ENCODE peak calls at places on chromosomes 11 and 22, in eight cellular contexts. I is NCI-H2171 treated with DMSO at 0.1 percent for 48 hours; U is NCI-H510A; S is NCI-H446; N is non-pigmented ciliary epithelial cell; E is stimulated activated CD4-positive, alpha-beta T cell treated with anti-CD3 and anti-CD28 coated beads, Interleukin-1b, Interleukin-23, amount 100 ng/mL, for 24 hours; J is MCF 10A; O is lung microvascular endothelial cell. W is an unnamed sample.

GRCh38 chr11:85823816-85824215 is 12.9 kb upstream of the SYTL2 start:
- DNase-seq in I (no peak), U (no peak), S (no peak), N (no peak), E (peak; percentile 21), J (no peak), O (no peak), W (no peak)

GRCh38 chr11:128625766-128626165 is 38.4 kb upstream of the ETS1 start:
- DNase-seq in I (no peak), U (no peak), S (no peak), N (no peak), E (no peak), J (no peak), O (no peak), W (no peak)

GRCh38 chr11:8531312-8531711 is 62.7 kb downstream of the STK33 start:
- DNase-seq in I (peak; percentile 97), U (peak; percentile 44), S (peak; percentile 81), N (no peak), E (no peak), J (peak; percentile 4), O (no peak), W (peak; percentile 96)

GRCh38 chr22:39300198-39300830 is 19.1 kb downstream of the RPL3 start:
- DNase-seq in I (no peak), U (no peak), S (no peak), N (no peak), E (no peak), J (no peak), O (no peak), W (no peak)

GRCh38 chr11:119093951-119094815 is 7.5 kb downstream of the DPAGT1 start:
- DNase-seq in I (no peak), U (no peak), S (no peak), N (no peak), E (no peak), J (no peak), O (peak; percentile 45), W (no peak)

GRCh38 chr22:30802202-30803166 is 107.8 kb downstream of the OSBP2 start:
- DNase-seq in I (peak; percentile 60), U (peak; percentile 65), S (peak; percentile 78), N (peak; percentile 24), E (peak; percentile 68), J (peak; percentile 91), O (peak; percentile 94), W (no peak)

GRCh38 chr11:105763594-105763993 is 153.7 kb downstream of the GRIA4 start:
- DNase-seq in I (no peak), U (no peak), S (peak; percentile 40), N (no peak), E (no peak), J (no peak), O (no peak), W (no peak)

GRCh38 chr11:84019576-84020194 is 733.5 kb upstream of the CCDC90B start:
- DNase-seq in I (no peak), U (no peak), S (no peak), N (peak; percentile 56), E (no peak), J (peak; percentile 26), O (no peak), W (no peak)

GRCh38 chr22:50267591-50268390 is 2.4 kb downstream of the MAPK11 start:
- DNase-seq in I (no peak), U (no peak), S (no peak), N (no peak), E (peak; percentile 58), J (peak; percentile 53), O (peak; percentile 72), W (no peak)

GRCh38 chr11:14894657-14895598 is 2.9 kb upstream of the CYP2R1 start:
- DNase-seq in I (no peak), U (no peak), S (no peak), N (no peak), E (no peak), J (peak; percentile 74), O (peak; percentile 27), W (no peak)

GRCh38 chr11:68989936-68990606 is 9.3 kb upstream of the MRGPRD start:
- DNase-seq in I (no peak), U (no peak), S (no peak), N (no peak), E (no peak), J (no peak), O (no peak), W (no peak)

GRCh38 chr11:125063429-125064043 is 431 bp downstream of the SLC37A2 start:
- DNase-seq in I (no peak), U (no peak), S (no peak), N (no peak), E (no peak), J (no peak), O (no peak), W (no peak)

GRCh38 chr22:48931452-48931851 is 896.2 kb downstream of the BRD1 start:
- DNase-seq in I (peak; percentile 98), U (no peak), S (no peak), N (no peak), E (no peak), J (no peak), O (no peak), W (peak; percentile 54)

GRCh38 chr11:95697614-95698408 is 91.8 kb downstream of the FAM76B start:
- DNase-seq in I (no peak), U (no peak), S (peak; percentile 42), N (no peak), E (no peak), J (no peak), O (no peak), W (no peak)

GRCh38 chr11:118691926-118692830 is 12.7 kb upstream of the TREH start:
- DNase-seq in I (peak; percentile 37), U (no peak), S (no peak), N (peak; percentile 20), E (peak; percentile 42), J (peak; percentile 95), O (peak; percentile 17), W (no peak)

GRCh38 chr22:50544078-50544745 is 1.5 kb upstream of the KLHDC7B start:
- DNase-seq in I (peak; percentile 62), U (peak; percentile 52), S (no peak), N (no peak), E (peak; percentile 79), J (peak; percentile 18), O (peak; percentile 79), W (no peak)

GRCh38 chr22:23789638-23790037 is 2.9 kb downstream of the SMARCB1 start:
- DNase-seq in I (no peak), U (no peak), S (no peak), N (no peak), E (no peak), J (no peak), O (no peak), W (no peak)

GRCh38 chr11:47916361-47916841 is 64.0 kb upstream of the PTPRJ start:
- DNase-seq in I (no peak), U (no peak), S (peak; percentile 57), N (no peak), E (no peak), J (no peak), O (no peak), W (no peak)

GRCh38 chr22:44735518-44736428 is 16.6 kb upstream of the ARHGAP8 start:
- DNase-seq in I (peak; percentile 63), U (no peak), S (peak; percentile 44), N (no peak), E (peak; percentile 70), J (peak; percentile 56), O (peak; percentile 64), W (peak; percentile 60)

W was measured in NCI-H1694.